ENCODE peak calls at places on chromosomes 16 and 17, in six cellular contexts. D, J, E, F, P and G are unnamed samples.

GRCh38 chr17:68033636-68034451 is 1.7 kb upstream of the KPNA2 start:
- DNase-seq in D (peak; percentile 88), J (no peak), E (peak; percentile 97), F (peak; percentile 68), P (peak; percentile 65), G (no peak)

GRCh38 chr16:28106467-28106866 is 43.0 kb upstream of the GSG1L start:
- DNase-seq in D (no peak), J (no peak), E (no peak), F (no peak), P (no peak), G (no peak)

GRCh38 chr17:64507418-64507766 is 615 bp downstream of the CEP95 start:
- DNase-seq in D (peak; percentile 71), J (no peak), E (peak; percentile 35), F (peak; percentile 90), P (peak; percentile 68), G (peak; percentile 66)

GRCh38 chr16:75267631-75268264 is 16.3 kb upstream of the BCAR1 start:
- DNase-seq in D (no peak), J (no peak), E (no peak), F (peak; percentile 76), P (peak; percentile 53), G (peak; percentile 64)

GRCh38 chr17:63023049-63023448 is 57.0 kb downstream of the TANC2 start:
- DNase-seq in D (no peak), J (no peak), E (no peak), F (no peak), P (no peak), G (no peak)

GRCh38 chr17:19554393-19554792 is 20.7 kb downstream of the SLC47A1 start:
- DNase-seq in D (no peak), J (no peak), E (no peak), F (no peak), P (no peak), G (peak; percentile 4)

GRCh38 chr16:85673529-85674417 is 15.0 kb downstream of the GINS2 start:
- DNase-seq in D (no peak), J (no peak), E (no peak), F (no peak), P (peak; percentile 75), G (no peak)

GRCh38 chr16:89953671-89954406 is 5.3 kb downstream of the DEF8 start:
- DNase-seq in D (no peak), J (no peak), E (no peak), F (no peak), P (no peak), G (no peak)

GRCh38 chr16:4517812-4518211 is 20.8 kb downstream of the CDIP1 start:
- DNase-seq in D (peak; percentile 50), J (peak; percentile 79), E (peak; percentile 84), F (peak; percentile 61), P (peak; percentile 46), G (peak; percentile 38)

GRCh38 chr17:66573078-66573477 is 261.8 kb upstream of the CACNG5 start:
- DNase-seq in D (no peak), J (no peak), E (peak; percentile 0), F (no peak), P (no peak), G (no peak)

GRCh38 chr16:68311316-68311620 is 449 bp downstream of the PRMT7 start:
- DNase-seq in D (no peak), J (no peak), E (no peak), F (peak; percentile 73), P (peak; percentile 39), G (no peak)

GRCh38 chr16:50453446-50453845 is 84.7 kb upstream of the BRD7 start:
- DNase-seq in D (no peak), J (no peak), E (no peak), F (no peak), P (no peak), G (no peak)
- H3K23ac ChIP-seq in D (no peak overlapping the region), J (no peak overlapping the region), E (no peak overlapping the region), F (no peak overlapping the region), P (no peak overlapping the region), G (no peak overlapping the region)

GRCh38 chr16:84237994-84238750 is 1.6 kb downstream of the KCNG4 start:
- DNase-seq in D (no peak), J (no peak), E (no peak), F (no peak), P (no peak), G (no peak)
- H3K14ac ChIP-seq in D (no peak overlapping the region), J (no peak overlapping the region), E (no peak overlapping the region), F (no peak overlapping the region), P (no peak overlapping the region), G (no peak overlapping the region)

DNA sequence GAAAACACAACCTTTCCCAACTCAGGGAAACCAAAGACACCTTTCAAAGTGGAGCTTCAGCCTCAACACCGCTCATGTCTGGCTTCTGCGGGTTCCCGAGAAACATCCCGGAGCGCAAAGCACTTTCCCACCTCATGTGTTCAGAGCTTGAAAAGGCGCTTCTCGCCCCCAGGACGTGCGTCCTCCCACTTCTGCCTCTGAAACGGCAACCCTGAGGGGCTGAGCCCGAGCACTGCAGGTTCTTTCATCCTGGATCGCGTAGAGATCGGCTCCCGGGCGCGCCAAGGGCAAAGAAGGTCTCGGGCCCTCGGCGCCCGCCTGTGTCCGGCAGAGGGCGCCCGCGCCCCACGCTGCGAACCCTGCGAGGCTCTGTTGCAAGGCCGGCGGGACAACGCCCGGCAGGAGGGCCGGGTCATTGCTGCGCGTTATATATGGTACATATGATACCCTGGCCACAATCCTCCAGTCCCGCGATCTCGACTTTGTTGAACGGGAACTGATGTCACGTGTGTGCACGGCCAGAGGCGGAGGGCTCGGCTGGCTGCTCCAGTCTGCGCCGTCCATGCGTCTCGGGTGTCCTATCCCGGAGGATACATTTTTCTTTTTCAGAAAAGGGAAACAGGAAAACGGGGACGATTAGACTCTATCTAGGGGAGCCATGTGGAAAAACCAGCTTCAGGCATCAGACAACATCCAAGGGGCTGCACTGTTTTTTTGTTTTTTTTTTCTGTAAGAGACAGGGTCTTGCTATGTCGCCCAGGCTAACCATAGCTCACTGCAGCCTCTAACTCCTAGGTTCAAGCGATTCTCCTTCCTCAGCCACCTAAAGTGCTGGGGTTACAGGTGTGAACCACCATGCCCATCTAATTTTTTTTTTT is 19.1 kb downstream of the COQ7 start:
- DNase-seq in D (peak; percentile 82), J (peak; percentile 96), E (peak; percentile 87), F (peak; percentile 83), P (peak; percentile 91), G (peak; percentile 95)
- H3K9ac ChIP-seq in D (peak overlapping the region; percentile 64), J (no peak overlapping the region), E (no peak overlapping the region), F (peak overlapping the region; percentile 88), P (peak overlapping the region; percentile 50), G (no peak overlapping the region)

GRCh38 chr16:1333149-1333812 is at the start of gene BAIAP3:
- DNase-seq in D (no peak), J (peak; percentile 80), E (peak; percentile 70), F (peak; percentile 44), P (no peak), G (peak; percentile 45)
- H3K23ac ChIP-seq in D (peak within 1 kb of the TSS; percentile 95), J (no peak within 1 kb of the TSS), E (no peak within 1 kb of the TSS), F (peak within 1 kb of the TSS; percentile 67), P (no peak within 1 kb of the TSS), G (no peak within 1 kb of the TSS)

DNA sequence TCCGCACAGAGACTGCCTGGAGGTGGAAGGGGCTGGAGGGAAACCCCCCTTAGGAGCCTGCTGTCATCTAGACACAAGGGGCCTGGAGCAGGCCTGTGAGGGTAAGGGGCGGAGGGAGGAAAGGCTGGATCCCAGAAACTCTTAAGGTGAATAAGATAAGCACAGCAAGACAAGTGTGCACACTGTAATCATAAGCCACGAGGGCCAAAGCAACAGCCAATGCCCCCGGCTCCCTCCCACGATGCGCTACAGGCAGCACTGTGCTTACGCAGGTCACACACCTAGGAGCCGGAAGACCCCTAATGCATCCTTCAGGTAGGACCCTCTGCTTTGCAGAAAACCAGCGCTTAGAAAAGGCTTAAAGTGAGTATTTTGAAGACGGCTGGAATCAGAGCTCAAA is 24.6 kb downstream of the ZFHX3 start:
- DNase-seq in D (no peak), J (no peak), E (no peak), F (no peak), P (no peak), G (no peak)
- H3K14ac ChIP-seq in D (no peak overlapping the region), J (no peak overlapping the region), E (no peak overlapping the region), F (no peak overlapping the region), P (no peak overlapping the region), G (no peak overlapping the region)

DNA sequence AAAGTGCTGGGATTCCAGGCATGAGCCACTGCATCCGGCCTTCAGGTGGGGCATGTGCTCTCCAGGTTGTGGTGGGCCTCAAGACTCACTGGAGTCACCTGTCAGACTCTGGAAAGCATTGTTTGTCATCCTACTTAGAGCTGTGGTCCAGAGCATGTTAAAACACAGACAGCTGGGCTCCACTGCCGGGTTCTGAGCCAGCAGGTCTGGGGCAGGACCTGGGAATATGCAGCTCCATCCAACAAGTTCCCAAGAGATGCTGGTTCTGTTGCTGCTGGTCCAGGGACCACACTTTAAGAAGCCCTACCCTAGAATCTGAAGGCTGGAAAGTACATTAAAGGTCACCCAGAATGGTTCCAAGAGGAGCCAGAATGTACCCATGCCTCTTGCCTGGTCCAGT is 75.3 kb downstream of the GAS7 start:
- DNase-seq in D (no peak), J (no peak), E (no peak), F (no peak), P (no peak), G (no peak)
- H3K9ac ChIP-seq in D (no peak overlapping the region), J (no peak overlapping the region), E (no peak overlapping the region), F (no peak overlapping the region), P (no peak overlapping the region), G (no peak overlapping the region)

GRCh38 chr17:72119280-72119962 is 1.4 kb upstream of the SOX9 start:
- DNase-seq in D (no peak), J (no peak), E (no peak), F (no peak), P (no peak), G (no peak)

GRCh38 chr17:72121164-72122001 is 563 bp downstream of the SOX9 start:
- DNase-seq in D (no peak), J (peak; percentile 81), E (peak; percentile 73), F (peak; percentile 76), P (peak; percentile 69), G (no peak)

GRCh38 chr17:72120878-72121163 is at the start of gene SOX9:
- DNase-seq in D (peak; percentile 87), J (peak; percentile 85), E (peak; percentile 98), F (peak; percentile 95), P (peak; percentile 96), G (no peak)

GRCh38 chr17:72118588-72119279 is 2.1 kb upstream of the SOX9 start:
- DNase-seq in D (peak; percentile 86), J (peak; percentile 78), E (peak; percentile 84), F (peak; percentile 85), P (peak; percentile 88), G (peak; percentile 37)

GRCh38 chr17:72119963-72120877 is 600 bp upstream of the SOX9 start:
- DNase-seq in D (no peak), J (peak; percentile 72), E (peak; percentile 76), F (peak; percentile 91), P (peak; percentile 91), G (no peak)
- H3K23ac ChIP-seq in D (no peak overlapping the region), J (no peak overlapping the region), E (no peak overlapping the region), F (peak overlapping the region; percentile 90), P (peak overlapping the region; percentile 70), G (no peak overlapping the region)